ENCODE peak calls at places on chromosomes 4 and X, in eight cellular contexts. One of them, this sample, is unnamed.
A peak's percentile ranks its signal among the peaks of the same experiment; 100 is the strongest.

GRCh38 chr4:77872723-77873435 is 10.2 kb downstream of the MRPL1 start:
- DNase-seq in cardiac fibroblast: peak; percentile 63
- DNase-seq in breast epithelium: no peak
- DNase-seq in endothelial cell: no peak
- DNase-seq in tibial artery: no peak
- DNase-seq in AG09309: no peak
- DNase-seq in uterus: no peak
- DNase-seq in fibroblast of lung: no peak
- DNase-seq in this sample: no peak

GRCh38 chrX:30905325-30905724 is 16.3 kb upstream of the TAB3 start:
- DNase-seq in AG09309: no peak
- DNase-seq in uterus: no peak
- DNase-seq in endothelial cell: no peak
- DNase-seq in breast epithelium: no peak
- DNase-seq in tibial artery: no peak
- DNase-seq in fibroblast of lung: no peak
- DNase-seq in cardiac fibroblast: no peak
- DNase-seq in this sample: no peak

GRCh38 chrX:153797415-153798015 is 3.0 kb downstream of the SSR4 start:
- DNase-seq in tibial artery: no peak
- DNase-seq in fibroblast of lung: no peak
- DNase-seq in AG09309: no peak
- DNase-seq in cardiac fibroblast: no peak
- DNase-seq in endothelial cell: no peak
- DNase-seq in breast epithelium: no peak
- DNase-seq in uterus: no peak
- DNase-seq in this sample: no peak

GRCh38 chr4:76674995-76675394 is 222.9 kb downstream of the SOWAHB start:
- DNase-seq in endothelial cell: no peak
- DNase-seq in AG09309: no peak
- DNase-seq in tibial artery: no peak
- DNase-seq in fibroblast of lung: no peak
- DNase-seq in breast epithelium: no peak
- DNase-seq in cardiac fibroblast: no peak
- DNase-seq in uterus: no peak
- DNase-seq in this sample: no peak

GRCh38 chr4:183140911-183141320 is 41.9 kb downstream of the WWC2 start:
- DNase-seq in AG09309: peak; percentile 67
- DNase-seq in cardiac fibroblast: peak; percentile 39
- DNase-seq in breast epithelium: no peak
- DNase-seq in endothelial cell: no peak
- DNase-seq in fibroblast of lung: peak; percentile 99
- DNase-seq in tibial artery: no peak
- DNase-seq in uterus: no peak
- DNase-seq in this sample: no peak

GRCh38 chrX:1521459-1521956 is 15.5 kb downstream of the P2RY8 start:
- DNase-seq in fibroblast of lung: no peak
- DNase-seq in AG09309: no peak
- DNase-seq in breast epithelium: no peak
- DNase-seq in tibial artery: peak; percentile 53
- DNase-seq in uterus: no peak
- DNase-seq in cardiac fibroblast: no peak
- DNase-seq in endothelial cell: no peak
- DNase-seq in this sample: no peak

GRCh38 chr4:130077275-130077674 is 981.3 kb downstream of the C4orf33 start:
- DNase-seq in endothelial cell: no peak
- DNase-seq in fibroblast of lung: peak; percentile 12
- DNase-seq in cardiac fibroblast: no peak
- DNase-seq in tibial artery: no peak
- DNase-seq in breast epithelium: no peak
- DNase-seq in uterus: no peak
- DNase-seq in AG09309: no peak
- DNase-seq in this sample: no peak

GRCh38 chr4:41839945-41840854 is 91.7 kb upstream of the PHOX2B start:
- DNase-seq in fibroblast of lung: no peak
- DNase-seq in cardiac fibroblast: no peak
- DNase-seq in tibial artery: no peak
- DNase-seq in uterus: no peak
- DNase-seq in AG09309: no peak
- DNase-seq in breast epithelium: no peak
- DNase-seq in endothelial cell: no peak
- DNase-seq in this sample: no peak

GRCh38 chr4:62912531-62912930 is 1496.7 kb downstream of the TECRL start:
- DNase-seq in fibroblast of lung: no peak
- DNase-seq in uterus: no peak
- DNase-seq in breast epithelium: no peak
- DNase-seq in cardiac fibroblast: no peak
- DNase-seq in tibial artery: no peak
- DNase-seq in endothelial cell: no peak
- DNase-seq in AG09309: no peak
- DNase-seq in this sample: no peak

GRCh38 chrX:42992199-42992943 is 214.4 kb upstream of the PPP1R2C start:
- DNase-seq in AG09309: no peak
- DNase-seq in uterus: no peak
- DNase-seq in tibial artery: no peak
- DNase-seq in breast epithelium: no peak
- DNase-seq in cardiac fibroblast: no peak
- DNase-seq in fibroblast of lung: peak; percentile 33
- DNase-seq in endothelial cell: no peak
- DNase-seq in this sample: no peak

GRCh38 chrX:22135994-22136684 is 104.0 kb downstream of the PHEX start:
- DNase-seq in tibial artery: peak; percentile 60
- DNase-seq in uterus: no peak
- DNase-seq in breast epithelium: no peak
- DNase-seq in cardiac fibroblast: peak; percentile 68
- DNase-seq in endothelial cell: peak; percentile 30
- DNase-seq in fibroblast of lung: peak; percentile 76
- DNase-seq in AG09309: peak; percentile 17
- DNase-seq in this sample: peak; percentile 61

GRCh38 chr4:15353207-15353606 is 74.6 kb upstream of the C1QTNF7 start:
- DNase-seq in endothelial cell: no peak
- DNase-seq in uterus: no peak
- DNase-seq in fibroblast of lung: no peak
- DNase-seq in cardiac fibroblast: no peak
- DNase-seq in AG09309: no peak
- DNase-seq in breast epithelium: no peak
- DNase-seq in tibial artery: no peak
- DNase-seq in this sample: no peak

GRCh38 chrX:68440940-68441339 is 7.6 kb upstream of the OPHN1 start:
- DNase-seq in fibroblast of lung: peak; percentile 63
- DNase-seq in tibial artery: peak; percentile 77
- DNase-seq in endothelial cell: no peak
- DNase-seq in cardiac fibroblast: peak; percentile 89
- DNase-seq in AG09309: no peak
- DNase-seq in uterus: peak; percentile 75
- DNase-seq in breast epithelium: peak; percentile 57
- DNase-seq in this sample: no peak

GRCh38 chrX:20177093-20177492 is 35.5 kb upstream of the EIF1AX start:
- DNase-seq in breast epithelium: no peak
- DNase-seq in tibial artery: no peak
- DNase-seq in endothelial cell: no peak
- DNase-seq in AG09309: no peak
- DNase-seq in fibroblast of lung: no peak
- DNase-seq in cardiac fibroblast: no peak
- DNase-seq in uterus: no peak
- DNase-seq in this sample: no peak

GRCh38 chrX:26788402-26788998 is 572.5 kb downstream of the MAGEB5 start:
- DNase-seq in tibial artery: no peak
- DNase-seq in endothelial cell: no peak
- DNase-seq in fibroblast of lung: no peak
- DNase-seq in uterus: no peak
- DNase-seq in breast epithelium: no peak
- DNase-seq in AG09309: no peak
- DNase-seq in cardiac fibroblast: no peak
- DNase-seq in this sample: no peak

GRCh38 chr4:175325230-175325629 is 407.1 kb downstream of the ADAM29 start:
- DNase-seq in AG09309: no peak
- DNase-seq in endothelial cell: no peak
- DNase-seq in fibroblast of lung: peak; percentile 42
- DNase-seq in tibial artery: no peak
- DNase-seq in breast epithelium: no peak
- DNase-seq in uterus: no peak
- DNase-seq in cardiac fibroblast: no peak
- DNase-seq in this sample: no peak

GRCh38 chrX:54416965-54417364 is 23.2 kb upstream of the TSR2 start:
- DNase-seq in endothelial cell: no peak
- DNase-seq in breast epithelium: no peak
- DNase-seq in uterus: no peak
- DNase-seq in fibroblast of lung: no peak
- DNase-seq in tibial artery: no peak
- DNase-seq in cardiac fibroblast: no peak
- DNase-seq in AG09309: no peak
- DNase-seq in this sample: no peak

GRCh38 chr4:145423017-145423708 is 58.5 kb upstream of the SMAD1 start:
- DNase-seq in fibroblast of lung: no peak
- DNase-seq in cardiac fibroblast: no peak
- DNase-seq in AG09309: no peak
- DNase-seq in breast epithelium: no peak
- DNase-seq in uterus: no peak
- DNase-seq in tibial artery: no peak
- DNase-seq in endothelial cell: no peak
- DNase-seq in this sample: no peak

GRCh38 chr4:72031868-72032619 is at the start of gene NPFFR2:
- DNase-seq in endothelial cell: peak; percentile 71
- DNase-seq in tibial artery: no peak
- DNase-seq in AG09309: no peak
- DNase-seq in breast epithelium: no peak
- DNase-seq in uterus: no peak
- DNase-seq in cardiac fibroblast: peak; percentile 10
- DNase-seq in fibroblast of lung: peak; percentile 71
- DNase-seq in this sample: peak; percentile 45

GRCh38 chrX:54891573-54891972 is 29.1 kb upstream of the TRO start:
- DNase-seq in AG09309: peak; percentile 2
- DNase-seq in tibial artery: no peak
- DNase-seq in cardiac fibroblast: peak; percentile 57
- DNase-seq in breast epithelium: no peak
- DNase-seq in endothelial cell: peak; percentile 23
- DNase-seq in fibroblast of lung: peak; percentile 28
- DNase-seq in uterus: no peak
- DNase-seq in this sample: no peak

DNA sequence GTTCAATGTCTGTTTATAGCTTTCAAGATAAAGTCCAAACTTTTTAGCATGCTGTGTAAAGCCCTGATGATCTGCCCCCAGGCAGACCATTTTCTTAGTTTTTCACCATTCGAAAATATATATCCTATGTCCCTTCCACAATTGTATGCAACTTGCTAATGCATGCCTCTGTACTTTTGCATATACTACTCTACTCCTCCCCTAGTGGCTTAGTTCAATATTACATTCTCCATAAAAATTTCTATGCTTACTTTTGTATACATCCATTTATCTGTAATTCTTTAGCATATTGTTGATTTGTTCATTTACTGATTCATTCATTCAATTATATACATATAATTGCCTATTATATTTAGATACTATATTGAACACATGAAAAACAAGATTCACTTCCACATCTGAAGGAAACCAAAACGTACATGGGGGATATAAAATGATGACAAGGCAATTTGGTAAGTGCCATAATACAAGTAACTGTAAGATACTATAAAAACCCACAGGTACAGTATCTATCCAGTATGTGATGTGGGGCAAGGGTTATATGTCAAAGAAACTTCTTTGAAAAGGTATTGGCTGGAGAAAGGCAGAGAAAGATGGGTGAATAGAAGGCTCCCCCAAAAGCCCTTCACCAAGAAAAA is 902.5 kb downstream of the FAM133A start:
- DNase-seq in endothelial cell: no peak
- DNase-seq in breast epithelium: no peak
- DNase-seq in AG09309: no peak
- DNase-seq in tibial artery: no peak
- DNase-seq in cardiac fibroblast: no peak
- DNase-seq in fibroblast of lung: no peak
- DNase-seq in uterus: no peak
- DNase-seq in this sample: no peak
- TF ChIP-seq CTCF in endothelial cell: no peak
- TF ChIP-seq CTCF in breast epithelium: no peak
- TF ChIP-seq CTCF in AG09309: peak; percentile 15
- TF ChIP-seq CTCF in tibial artery: no peak
- TF ChIP-seq CTCF in cardiac fibroblast: no peak
- TF ChIP-seq CTCF in fibroblast of lung: no peak
- TF ChIP-seq CTCF in uterus: no peak
- TF ChIP-seq CTCF in this sample: peak; percentile 62

GRCh38 chr4:17577660-17578481 is 873 bp downstream of the LAP3 start:
- DNase-seq in endothelial cell: peak; percentile 43
- DNase-seq in tibial artery: peak; percentile 77
- DNase-seq in uterus: peak; percentile 40
- DNase-seq in cardiac fibroblast: peak; percentile 43
- DNase-seq in AG09309: no peak
- DNase-seq in fibroblast of lung: peak; percentile 20
- DNase-seq in breast epithelium: peak; percentile 58
- DNase-seq in this sample: no peak
- TF ChIP-seq CTCF in endothelial cell: no peak
- TF ChIP-seq CTCF in tibial artery: no peak
- TF ChIP-seq CTCF in uterus: no peak
- TF ChIP-seq CTCF in cardiac fibroblast: no peak
- TF ChIP-seq CTCF in AG09309: no peak
- TF ChIP-seq CTCF in fibroblast of lung: peak; percentile 13
- TF ChIP-seq CTCF in breast epithelium: no peak
- TF ChIP-seq CTCF in this sample: peak; percentile 30

DNA sequence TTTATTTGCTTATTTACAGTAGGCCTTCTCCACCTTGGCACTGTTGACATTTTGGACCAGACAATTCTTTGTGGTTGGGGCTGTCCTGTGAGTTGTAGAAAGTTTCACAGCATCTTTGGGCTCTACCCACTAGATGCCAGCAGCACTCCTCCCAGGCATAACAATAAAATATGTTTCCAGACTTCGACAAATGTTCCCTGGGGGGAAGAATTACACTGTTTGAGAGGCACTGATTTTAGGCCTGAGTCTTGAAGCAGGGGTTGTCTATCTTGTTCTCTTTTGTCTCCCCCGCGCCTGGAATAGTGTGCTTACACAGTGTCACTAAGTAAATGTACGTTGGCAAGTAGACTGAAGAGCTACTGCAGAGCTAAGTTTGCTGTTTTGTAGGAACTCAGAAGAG is 254.4 kb upstream of the BOD1L1 start:
- DNase-seq in fibroblast of lung: no peak
- DNase-seq in tibial artery: no peak
- DNase-seq in AG09309: no peak
- DNase-seq in endothelial cell: no peak
- DNase-seq in breast epithelium: no peak
- DNase-seq in cardiac fibroblast: peak; percentile 56
- DNase-seq in uterus: no peak
- DNase-seq in this sample: no peak
- TF ChIP-seq CTCF in fibroblast of lung: no peak
- TF ChIP-seq CTCF in tibial artery: peak; percentile 10
- TF ChIP-seq CTCF in AG09309: peak; percentile 56
- TF ChIP-seq CTCF in endothelial cell: no peak
- TF ChIP-seq CTCF in breast epithelium: no peak
- TF ChIP-seq CTCF in cardiac fibroblast: peak; percentile 22
- TF ChIP-seq CTCF in uterus: no peak
- TF ChIP-seq CTCF in this sample: no peak

DNA sequence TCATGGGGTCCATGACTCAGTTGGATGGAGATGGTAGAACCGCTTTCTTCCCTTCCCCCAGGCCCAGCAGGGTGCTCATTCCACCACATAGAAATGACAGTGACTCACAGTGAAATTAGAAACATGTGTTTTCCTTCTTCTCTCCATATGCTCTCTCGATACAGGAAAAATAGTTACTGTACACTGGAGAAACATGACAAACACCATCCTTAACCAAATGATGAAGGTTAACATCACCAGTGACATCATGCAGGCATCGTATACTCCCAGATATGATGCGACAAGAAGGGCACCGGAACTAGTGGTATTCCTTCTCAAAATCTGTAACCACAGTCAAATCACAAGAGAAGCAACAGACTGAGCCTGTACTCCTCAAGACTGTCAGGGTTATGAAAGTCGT is 11.7 kb upstream of the RAB40A start:
- DNase-seq in breast epithelium: no peak
- DNase-seq in AG09309: peak; percentile 40
- DNase-seq in cardiac fibroblast: peak; percentile 74
- DNase-seq in endothelial cell: no peak
- DNase-seq in tibial artery: no peak
- DNase-seq in fibroblast of lung: peak; percentile 76
- DNase-seq in uterus: no peak
- DNase-seq in this sample: no peak
- TF ChIP-seq CTCF in breast epithelium: no peak
- TF ChIP-seq CTCF in AG09309: no peak
- TF ChIP-seq CTCF in cardiac fibroblast: no peak
- TF ChIP-seq CTCF in endothelial cell: no peak
- TF ChIP-seq CTCF in tibial artery: no peak
- TF ChIP-seq CTCF in fibroblast of lung: no peak
- TF ChIP-seq CTCF in uterus: no peak
- TF ChIP-seq CTCF in this sample: no peak

This sample was measured in neural crest cell.